ENCODE peak calls at places on chromosome 11, in ten cellular contexts. One of them, this sample, is unnamed.

GRCh38 chr11:98455500-98456186 is 565.1 kb upstream of the CNTN5 start:
- DNase-seq in aorta: no peak
- DNase-seq in cardiac muscle cell: no peak
- DNase-seq in A673: no peak
- DNase-seq in transverse colon: no peak
- DNase-seq in keratinocyte: no peak
- DNase-seq in heart left ventricle: no peak
- DNase-seq in CD8-positive, alpha-beta memory T cell: no peak
- DNase-seq in heart right ventricle: no peak
- DNase-seq in PC-3: peak; percentile 32
- DNase-seq in this sample: peak; percentile 43

GRCh38 chr11:11724994-11725393 is 103.2 kb upstream of the GALNT18 start:
- DNase-seq in heart right ventricle: no peak
- DNase-seq in CD8-positive, alpha-beta memory T cell: no peak
- DNase-seq in A673: no peak
- DNase-seq in cardiac muscle cell: no peak
- DNase-seq in heart left ventricle: no peak
- DNase-seq in keratinocyte: no peak
- DNase-seq in aorta: no peak
- DNase-seq in PC-3: peak; percentile 7
- DNase-seq in transverse colon: no peak
- DNase-seq in this sample: no peak

GRCh38 chr11:106958506-106959248 is 59.6 kb downstream of the GUCY1A2 start:
- DNase-seq in aorta: no peak
- DNase-seq in A673: peak; percentile 79
- DNase-seq in CD8-positive, alpha-beta memory T cell: no peak
- DNase-seq in transverse colon: no peak
- DNase-seq in PC-3: no peak
- DNase-seq in heart right ventricle: no peak
- DNase-seq in keratinocyte: no peak
- DNase-seq in heart left ventricle: no peak
- DNase-seq in cardiac muscle cell: peak; percentile 71
- DNase-seq in this sample: no peak

GRCh38 chr11:63620928-63621539 is 6.8 kb upstream of the PLAAT3 start:
- DNase-seq in CD8-positive, alpha-beta memory T cell: no peak
- DNase-seq in aorta: no peak
- DNase-seq in A673: no peak
- DNase-seq in heart left ventricle: no peak
- DNase-seq in heart right ventricle: no peak
- DNase-seq in keratinocyte: no peak
- DNase-seq in transverse colon: no peak
- DNase-seq in PC-3: no peak
- DNase-seq in cardiac muscle cell: no peak
- DNase-seq in this sample: no peak

GRCh38 chr11:77121096-77121640 is 6.9 kb upstream of the MYO7A start:
- DNase-seq in A673: no peak
- DNase-seq in heart right ventricle: no peak
- DNase-seq in transverse colon: no peak
- DNase-seq in PC-3: no peak
- DNase-seq in heart left ventricle: no peak
- DNase-seq in aorta: peak; percentile 42
- DNase-seq in CD8-positive, alpha-beta memory T cell: no peak
- DNase-seq in cardiac muscle cell: no peak
- DNase-seq in keratinocyte: no peak
- DNase-seq in this sample: no peak

GRCh38 chr11:73017024-73017751 is 124.9 kb downstream of the FCHSD2 start:
- DNase-seq in CD8-positive, alpha-beta memory T cell: no peak
- DNase-seq in keratinocyte: no peak
- DNase-seq in aorta: no peak
- DNase-seq in heart right ventricle: no peak
- DNase-seq in PC-3: no peak
- DNase-seq in A673: no peak
- DNase-seq in cardiac muscle cell: no peak
- DNase-seq in heart left ventricle: no peak
- DNase-seq in transverse colon: no peak
- DNase-seq in this sample: no peak

GRCh38 chr11:99019676-99020075 is 1.1 kb upstream of the CNTN5 start:
- DNase-seq in transverse colon: no peak
- DNase-seq in keratinocyte: no peak
- DNase-seq in aorta: no peak
- DNase-seq in A673: peak; percentile 7
- DNase-seq in cardiac muscle cell: no peak
- DNase-seq in heart right ventricle: no peak
- DNase-seq in CD8-positive, alpha-beta memory T cell: no peak
- DNase-seq in heart left ventricle: no peak
- DNase-seq in PC-3: no peak
- DNase-seq in this sample: no peak

GRCh38 chr11:96863520-96863919 is 473.7 kb downstream of the JRKL start:
- DNase-seq in A673: no peak
- DNase-seq in aorta: no peak
- DNase-seq in cardiac muscle cell: peak; percentile 27
- DNase-seq in PC-3: no peak
- DNase-seq in CD8-positive, alpha-beta memory T cell: no peak
- DNase-seq in heart left ventricle: peak; percentile 95
- DNase-seq in keratinocyte: no peak
- DNase-seq in heart right ventricle: peak; percentile 78
- DNase-seq in transverse colon: no peak
- DNase-seq in this sample: no peak

GRCh38 chr11:16096336-16096735 is 260.0 kb downstream of the SOX6 start:
- DNase-seq in transverse colon: no peak
- DNase-seq in PC-3: no peak
- DNase-seq in A673: no peak
- DNase-seq in cardiac muscle cell: peak; percentile 34
- DNase-seq in keratinocyte: no peak
- DNase-seq in aorta: no peak
- DNase-seq in CD8-positive, alpha-beta memory T cell: no peak
- DNase-seq in heart left ventricle: no peak
- DNase-seq in heart right ventricle: no peak
- DNase-seq in this sample: no peak

GRCh38 chr11:41201156-41201555 is 258.3 kb downstream of the LRRC4C start:
- DNase-seq in heart left ventricle: no peak
- DNase-seq in keratinocyte: no peak
- DNase-seq in aorta: no peak
- DNase-seq in cardiac muscle cell: peak; percentile 19
- DNase-seq in heart right ventricle: peak; percentile 6
- DNase-seq in transverse colon: no peak
- DNase-seq in CD8-positive, alpha-beta memory T cell: no peak
- DNase-seq in A673: peak; percentile 86
- DNase-seq in PC-3: peak; percentile 64
- DNase-seq in this sample: peak; percentile 41

GRCh38 chr11:32428665-32429293 is 6.6 kb downstream of the WT1 start:
- DNase-seq in CD8-positive, alpha-beta memory T cell: no peak
- DNase-seq in A673: no peak
- DNase-seq in keratinocyte: no peak
- DNase-seq in transverse colon: no peak
- DNase-seq in heart right ventricle: no peak
- DNase-seq in cardiac muscle cell: no peak
- DNase-seq in aorta: no peak
- DNase-seq in heart left ventricle: no peak
- DNase-seq in PC-3: no peak
- DNase-seq in this sample: no peak

GRCh38 chr11:75525433-75526191 is at the start of gene GDPD5:
- DNase-seq in heart right ventricle: peak; percentile 80
- DNase-seq in heart left ventricle: peak; percentile 88
- DNase-seq in keratinocyte: no peak
- DNase-seq in cardiac muscle cell: peak; percentile 86
- DNase-seq in A673: peak; percentile 91
- DNase-seq in aorta: peak; percentile 86
- DNase-seq in PC-3: peak; percentile 95
- DNase-seq in CD8-positive, alpha-beta memory T cell: peak; percentile 84
- DNase-seq in transverse colon: peak; percentile 87
- DNase-seq in this sample: peak; percentile 55
- H3K4me1 ChIP-seq in heart right ventricle: peaks cover 23% of the 10 kb centered on the region
- H3K4me1 ChIP-seq in heart left ventricle: peaks cover 22% of the 10 kb centered on the region
- H3K4me1 ChIP-seq in keratinocyte: no peaks in the 10 kb centered on the region
- H3K4me1 ChIP-seq in cardiac muscle cell: peaks cover 17% of the 10 kb centered on the region
- H3K4me1 ChIP-seq in A673: peaks cover 8% of the 10 kb centered on the region
- H3K4me1 ChIP-seq in aorta: no peaks in the 10 kb centered on the region
- H3K4me1 ChIP-seq in PC-3: peaks cover 20% of the 10 kb centered on the region
- H3K4me1 ChIP-seq in CD8-positive, alpha-beta memory T cell: peaks cover 25% of the 10 kb centered on the region
- H3K4me1 ChIP-seq in transverse colon: peaks cover 16% of the 10 kb centered on the region
- H3K4me1 ChIP-seq in this sample: no peaks in the 10 kb centered on the region

GRCh38 chr11:14974021-14974698 is 2.0 kb upstream of the CALCA start:
- DNase-seq in heart right ventricle: no peak
- DNase-seq in transverse colon: no peak
- DNase-seq in keratinocyte: no peak
- DNase-seq in A673: no peak
- DNase-seq in cardiac muscle cell: no peak
- DNase-seq in CD8-positive, alpha-beta memory T cell: no peak
- DNase-seq in heart left ventricle: no peak
- DNase-seq in PC-3: no peak
- DNase-seq in aorta: no peak
- DNase-seq in this sample: no peak
- H3K27me3 ChIP-seq in heart right ventricle: peaks cover 100% of the 10 kb centered on the region
- H3K27me3 ChIP-seq in transverse colon: peaks cover 95% of the 10 kb centered on the region
- H3K27me3 ChIP-seq in keratinocyte: peaks cover 69% of the 10 kb centered on the region
- H3K27me3 ChIP-seq in A673: peaks cover 10% of the 10 kb centered on the region
- H3K27me3 ChIP-seq in cardiac muscle cell: peaks cover 92% of the 10 kb centered on the region
- H3K27me3 ChIP-seq in CD8-positive, alpha-beta memory T cell: peaks cover 49% of the 10 kb centered on the region
- H3K27me3 ChIP-seq in heart left ventricle: peaks cover 97% of the 10 kb centered on the region
- H3K27me3 ChIP-seq in PC-3: peaks cover 37% of the 10 kb centered on the region
- H3K27me3 ChIP-seq in aorta: no peaks in the 10 kb centered on the region
- H3K27me3 ChIP-seq in this sample: peaks cover 56% of the 10 kb centered on the region

DNA sequence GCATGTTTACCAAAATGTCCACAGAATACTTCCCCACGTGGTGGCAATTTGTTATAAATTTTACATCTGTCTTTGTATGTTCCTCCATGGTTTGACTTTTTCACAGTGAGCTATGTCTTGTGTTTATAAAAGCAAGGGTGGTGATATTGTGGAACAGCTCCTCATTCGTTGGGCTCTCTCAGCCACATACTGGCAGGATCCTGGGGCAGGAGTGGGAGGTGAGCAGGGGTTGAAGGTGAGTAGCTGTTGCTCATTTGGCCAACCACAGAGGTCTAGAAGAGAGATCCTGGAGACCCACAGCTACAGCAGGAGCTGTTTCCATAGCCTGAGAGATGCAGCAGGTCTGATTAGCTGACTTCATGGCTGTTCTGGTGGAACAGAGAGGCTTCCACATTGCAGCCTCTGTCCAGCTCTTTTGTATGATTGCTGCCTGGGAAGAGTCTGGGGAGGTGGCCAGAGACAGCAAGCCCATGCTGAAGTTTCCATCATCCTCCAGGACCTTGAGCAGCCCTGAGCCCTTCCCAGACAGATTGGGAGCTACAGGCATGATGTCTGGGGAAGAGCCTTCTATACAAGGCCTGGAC is 128.1 kb downstream of the LDLRAD3 start:
- DNase-seq in heart right ventricle: no peak
- DNase-seq in heart left ventricle: no peak
- DNase-seq in cardiac muscle cell: no peak
- DNase-seq in transverse colon: no peak
- DNase-seq in A673: no peak
- DNase-seq in PC-3: no peak
- DNase-seq in keratinocyte: no peak
- DNase-seq in aorta: no peak
- DNase-seq in CD8-positive, alpha-beta memory T cell: no peak
- DNase-seq in this sample: no peak
- H3K4me1 ChIP-seq in heart right ventricle: peaks cover 44% of the 10 kb centered on the region
- H3K4me1 ChIP-seq in heart left ventricle: peaks cover 29% of the 10 kb centered on the region
- H3K4me1 ChIP-seq in cardiac muscle cell: no peaks in the 10 kb centered on the region
- H3K4me1 ChIP-seq in transverse colon: peaks cover 7% of the 10 kb centered on the region
- H3K4me1 ChIP-seq in A673: peaks cover 8% of the 10 kb centered on the region
- H3K4me1 ChIP-seq in PC-3: no peaks in the 10 kb centered on the region
- H3K4me1 ChIP-seq in keratinocyte: peaks cover 22% of the 10 kb centered on the region
- H3K4me1 ChIP-seq in aorta: no peaks in the 10 kb centered on the region
- H3K4me1 ChIP-seq in CD8-positive, alpha-beta memory T cell: no peaks in the 10 kb centered on the region
- H3K4me1 ChIP-seq in this sample: peaks cover 9% of the 10 kb centered on the region

GRCh38 chr11:1445741-1446445 is 40.7 kb downstream of the MOB2 start:
- DNase-seq in PC-3: peak; percentile 8
- DNase-seq in transverse colon: no peak
- DNase-seq in cardiac muscle cell: no peak
- DNase-seq in aorta: no peak
- DNase-seq in heart left ventricle: no peak
- DNase-seq in keratinocyte: no peak
- DNase-seq in heart right ventricle: no peak
- DNase-seq in A673: no peak
- DNase-seq in CD8-positive, alpha-beta memory T cell: no peak
- DNase-seq in this sample: no peak

GRCh38 chr11:1448882-1449281 is 37.7 kb downstream of the MOB2 start:
- DNase-seq in heart right ventricle: no peak
- DNase-seq in CD8-positive, alpha-beta memory T cell: no peak
- DNase-seq in heart left ventricle: no peak
- DNase-seq in aorta: no peak
- DNase-seq in transverse colon: no peak
- DNase-seq in PC-3: no peak
- DNase-seq in cardiac muscle cell: no peak
- DNase-seq in keratinocyte: no peak
- DNase-seq in A673: no peak
- DNase-seq in this sample: no peak

GRCh38 chr11:1448166-1448825 is 38.3 kb downstream of the MOB2 start:
- DNase-seq in cardiac muscle cell: no peak
- DNase-seq in heart left ventricle: no peak
- DNase-seq in A673: no peak
- DNase-seq in PC-3: no peak
- DNase-seq in keratinocyte: no peak
- DNase-seq in heart right ventricle: no peak
- DNase-seq in transverse colon: no peak
- DNase-seq in aorta: no peak
- DNase-seq in CD8-positive, alpha-beta memory T cell: no peak
- DNase-seq in this sample: no peak

GRCh38 chr11:1444823-1445422 is 41.7 kb downstream of the MOB2 start:
- DNase-seq in aorta: no peak
- DNase-seq in keratinocyte: no peak
- DNase-seq in CD8-positive, alpha-beta memory T cell: no peak
- DNase-seq in A673: no peak
- DNase-seq in heart left ventricle: no peak
- DNase-seq in cardiac muscle cell: no peak
- DNase-seq in PC-3: no peak
- DNase-seq in transverse colon: no peak
- DNase-seq in heart right ventricle: no peak
- DNase-seq in this sample: no peak

DNA sequence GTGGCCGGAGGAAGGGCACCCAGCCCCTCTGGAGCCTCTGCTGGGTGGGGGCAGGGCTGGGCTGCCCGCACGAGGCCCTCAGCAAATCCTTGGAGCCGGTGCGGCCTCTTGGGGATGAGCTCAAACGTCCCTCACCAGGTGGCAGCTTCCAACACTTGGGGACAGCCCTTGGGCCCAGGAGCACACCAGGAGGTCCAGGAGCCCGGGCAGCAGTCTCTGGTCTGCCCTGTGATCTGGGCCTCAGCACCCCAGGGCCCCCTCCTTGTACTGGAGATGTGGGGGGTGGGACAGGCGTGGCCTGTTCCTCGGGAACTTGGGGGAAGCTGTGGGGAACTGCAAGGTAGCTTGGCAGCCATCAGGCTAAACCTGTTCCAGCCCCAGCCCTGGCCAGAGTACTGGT is 40.0 kb downstream of the MOB2 start:
- DNase-seq in aorta: no peak
- DNase-seq in A673: no peak
- DNase-seq in transverse colon: no peak
- DNase-seq in CD8-positive, alpha-beta memory T cell: no peak
- DNase-seq in PC-3: no peak
- DNase-seq in heart left ventricle: no peak
- DNase-seq in cardiac muscle cell: no peak
- DNase-seq in heart right ventricle: no peak
- DNase-seq in keratinocyte: no peak
- DNase-seq in this sample: no peak
- H3K27me3 ChIP-seq in aorta: no peaks in the 10 kb centered on the region
- H3K27me3 ChIP-seq in A673: no peaks in the 10 kb centered on the region
- H3K27me3 ChIP-seq in transverse colon: peaks cover 64% of the 10 kb centered on the region
- H3K27me3 ChIP-seq in CD8-positive, alpha-beta memory T cell: no peaks in the 10 kb centered on the region
- H3K27me3 ChIP-seq in PC-3: no peaks in the 10 kb centered on the region
- H3K27me3 ChIP-seq in heart left ventricle: peaks cover 4% of the 10 kb centered on the region
- H3K27me3 ChIP-seq in cardiac muscle cell: no peaks in the 10 kb centered on the region
- H3K27me3 ChIP-seq in heart right ventricle: no peaks in the 10 kb centered on the region
- H3K27me3 ChIP-seq in keratinocyte: peaks cover 63% of the 10 kb centered on the region
- H3K27me3 ChIP-seq in this sample: no peaks in the 10 kb centered on the region